ENCODE peak calls at places on chromosomes 12 and 14, in nine cellular contexts. Z is GM23338, H is A549, L is SK-N-SH, M is GM12878, X is Panc1, R is HCT116, W is K562, G is HepG2. K is an unnamed sample.

GRCh38 chr14:22296722-22297121 is 292.3 kb downstream of the DAD1 start:
- DNase-seq in Z (peak), H (no peak), L (no peak), M (no peak), X (no peak), R (no peak), W (no peak), G (peak), K (no peak)

GRCh38 chr12:8554451-8555195 is 13.9 kb upstream of the CLEC4E start:
- DNase-seq in Z (peak), H (no peak), L (no peak), M (no peak), X (no peak), R (no peak), W (no peak), G (no peak), K (no peak)

GRCh38 chr14:76537912-76538647 is 162.1 kb downstream of the ESRRB start:
- DNase-seq in Z (no peak), H (no peak), L (peak), M (no peak), X (no peak), R (no peak), W (no peak), G (no peak), K (no peak)

GRCh38 chr14:76767681-76768055 is 6.4 kb downstream of the VASH1 start:
- DNase-seq in Z (no peak), H (no peak), L (no peak), M (no peak), X (no peak), R (no peak), W (no peak), G (no peak), K (no peak)

GRCh38 chr14:96925422-96925821 is 128.2 kb downstream of the VRK1 start:
- DNase-seq in Z (no peak), H (no peak), L (peak), M (no peak), X (no peak), R (no peak), W (no peak), G (no peak), K (no peak)

GRCh38 chr14:90503582-90503981 is 106.8 kb downstream of the CALM1 start:
- DNase-seq in Z (no peak), H (no peak), L (peak), M (no peak), X (no peak), R (no peak), W (no peak), G (no peak), K (no peak)

GRCh38 chr12:10015450-10015849 is 5.0 kb downstream of the CLEC12B start:
- DNase-seq in Z (no peak), H (no peak), L (no peak), M (no peak), X (no peak), R (no peak), W (no peak), G (no peak), K (no peak)

GRCh38 chr14:77310041-77310440 is 10.6 kb downstream of the POMT2 start:
- DNase-seq in Z (no peak), H (no peak), L (no peak), M (no peak), X (no peak), R (no peak), W (no peak), G (no peak), K (no peak)

GRCh38 chr12:3171195-3171591 is 94.0 kb downstream of the TSPAN9 start:
- DNase-seq in Z (no peak), H (peak), L (no peak), M (no peak), X (no peak), R (no peak), W (no peak), G (peak), K (no peak)

GRCh38 chr12:52274521-52274920 is at the start of gene KRT86:
- DNase-seq in Z (no peak), H (no peak), L (no peak), M (no peak), X (no peak), R (no peak), W (no peak), G (no peak), K (no peak)

GRCh38 chr14:50955373-50956043 is 11.2 kb upstream of the PYGL start:
- DNase-seq in Z (peak), H (peak), L (peak), M (no peak), X (peak), R (peak), W (peak), G (peak), K (peak)

GRCh38 chr12:50387972-50388478 is 8.4 kb downstream of the FAM186A start:
- DNase-seq in Z (peak), H (no peak), L (no peak), M (no peak), X (no peak), R (no peak), W (no peak), G (peak), K (no peak)

GRCh38 chr14:23365353-23366162 is 586 bp upstream of the EFS start:
- DNase-seq in Z (peak), H (no peak), L (peak), M (no peak), X (no peak), R (no peak), W (peak), G (no peak), K (no peak)

GRCh38 chr12:112191840-112192321 is 66.5 kb downstream of the TRAFD1 start:
- DNase-seq in Z (no peak), H (no peak), L (no peak), M (no peak), X (no peak), R (no peak), W (no peak), G (no peak), K (no peak)

GRCh38 chr14:77099425-77100167 is 1.5 kb downstream of the CIPC start:
- DNase-seq in Z (no peak), H (no peak), L (no peak), M (no peak), X (no peak), R (no peak), W (no peak), G (no peak), K (no peak)

GRCh38 chr14:57692671-57693070 is 173.2 kb downstream of the SLC35F4 start:
- DNase-seq in Z (peak), H (peak), L (peak), M (no peak), X (no peak), R (peak), W (peak), G (peak), K (peak)

GRCh38 chr12:106084048-106084671 is 54.6 kb downstream of the NUAK1 start:
- DNase-seq in Z (peak), H (peak), L (no peak), M (no peak), X (no peak), R (peak), W (no peak), G (peak), K (no peak)

GRCh38 chr12:4031703-4032291 is 158.6 kb upstream of the PARP11 start:
- DNase-seq in Z (no peak), H (peak), L (no peak), M (no peak), X (no peak), R (no peak), W (no peak), G (no peak), K (peak)

GRCh38 chr14:25680934-25681333 is 631.0 kb upstream of the STXBP6 start:
- DNase-seq in Z (no peak), H (no peak), L (no peak), M (no peak), X (no peak), R (no peak), W (no peak), G (no peak), K (no peak)

GRCh38 chr14:72723741-72724530 is 170.0 kb downstream of the DPF3 start:
- DNase-seq in Z (no peak), H (no peak), L (no peak), M (no peak), X (no peak), R (no peak), W (no peak), G (no peak), K (no peak)

GRCh38 chr14:29822430-29822709 is 105.3 kb downstream of the PRKD1 start:
- DNase-seq in Z (no peak), H (no peak), L (no peak), M (no peak), X (no peak), R (no peak), W (no peak), G (no peak), K (no peak)

GRCh38 chr14:96844857-96845570 is 47.8 kb downstream of the VRK1 start:
- DNase-seq in Z (no peak), H (no peak), L (no peak), M (no peak), X (no peak), R (no peak), W (no peak), G (no peak), K (no peak)

GRCh38 chr14:105473677-105474477 is 744 bp upstream of the CRIP2 start:
- DNase-seq in Z (peak), H (peak), L (peak), M (no peak), X (no peak), R (peak), W (peak), G (peak), K (peak)

GRCh38 chr14:35389315-35389667 is 15.3 kb downstream of the NFKBIA start:
- DNase-seq in Z (no peak), H (no peak), L (no peak), M (no peak), X (no peak), R (no peak), W (no peak), G (no peak), K (no peak)

GRCh38 chr12:52155048-52155868 is 36.6 kb downstream of the KRT80 start:
- DNase-seq in Z (no peak), H (no peak), L (no peak), M (no peak), X (no peak), R (no peak), W (no peak), G (no peak), K (no peak)

GRCh38 chr12:53427905-53428594 is 4.4 kb downstream of the AMHR2 start:
- DNase-seq in Z (no peak), H (peak), L (no peak), M (no peak), X (peak), R (peak), W (peak), G (no peak), K (no peak)

GRCh38 chr12:66831495-66831894 is 152.6 kb upstream of the GRIP1 start:
- DNase-seq in Z (no peak), H (no peak), L (no peak), M (no peak), X (no peak), R (no peak), W (no peak), G (no peak), K (no peak)

GRCh38 chr12:66829660-66830325 is 150.9 kb upstream of the GRIP1 start:
- DNase-seq in Z (no peak), H (no peak), L (no peak), M (no peak), X (no peak), R (no peak), W (no peak), G (no peak), K (no peak)

GRCh38 chr12:66836623-66837310 is 157.9 kb upstream of the GRIP1 start:
- DNase-seq in Z (no peak), H (no peak), L (no peak), M (no peak), X (no peak), R (no peak), W (no peak), G (no peak), K (no peak)

GRCh38 chr12:66837311-66837627 is 158.4 kb upstream of the GRIP1 start:
- DNase-seq in Z (no peak), H (no peak), L (no peak), M (no peak), X (no peak), R (no peak), W (no peak), G (no peak), K (no peak)

DNA sequence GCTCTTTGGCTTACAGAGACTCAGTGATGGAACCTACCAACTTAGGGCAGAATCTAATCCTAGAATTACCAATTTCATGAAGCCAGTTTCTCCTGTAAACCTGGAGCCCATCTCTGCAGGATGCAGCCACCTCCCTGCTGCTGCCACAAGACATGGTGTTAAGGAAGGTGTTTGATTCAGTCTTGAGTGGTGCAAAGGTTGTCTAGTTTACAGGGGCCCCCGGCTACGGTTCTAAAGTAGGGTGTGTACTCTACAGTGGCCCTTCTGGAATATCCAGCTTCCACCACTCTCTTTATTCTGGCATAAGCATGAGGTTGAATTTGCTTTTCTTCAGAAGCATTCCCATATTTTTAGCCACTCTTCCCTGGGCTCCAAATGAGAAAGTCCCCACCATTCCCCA is 154.1 kb upstream of the GRIP1 start:
- DNase-seq in Z (no peak), H (no peak), L (no peak), M (no peak), X (no peak), R (no peak), W (no peak), G (no peak), K (no peak)
- TF ChIP-seq REST in Z (no peak), H (no peak), L (no peak), M (no peak), X (no peak), R (no peak), W (no peak), G (no peak), K (no peak)

GRCh38 chr14:39432619-39433451 is 602 bp upstream of the FBXO33 start:
- DNase-seq in Z (peak), H (peak), L (peak), M (peak), X (peak), R (peak), W (peak), G (peak), K (peak)
- TF ChIP-seq CTCF in Z (no peak), H (peak), L (peak), M (peak), X (peak), R (peak), W (peak), G (peak), K (no peak)

GRCh38 chr12:42968426-42968825 is 378.9 kb upstream of the PRICKLE1 start:
- DNase-seq in Z (no peak), H (no peak), L (no peak), M (no peak), X (no peak), R (no peak), W (no peak), G (no peak), K (no peak)

GRCh38 chr12:42967850-42968249 is 378.3 kb upstream of the PRICKLE1 start:
- DNase-seq in Z (no peak), H (no peak), L (peak), M (no peak), X (no peak), R (no peak), W (no peak), G (no peak), K (no peak)

GRCh38 chr12:42963993-42964392 is 374.4 kb upstream of the PRICKLE1 start:
- DNase-seq in Z (no peak), H (no peak), L (no peak), M (no peak), X (no peak), R (no peak), W (no peak), G (no peak), K (no peak)

GRCh38 chr12:42969357-42969756 is 379.8 kb upstream of the PRICKLE1 start:
- DNase-seq in Z (no peak), H (no peak), L (no peak), M (no peak), X (no peak), R (no peak), W (no peak), G (no peak), K (no peak)
- TF ChIP-seq REST in Z (no peak), H (no peak), L (no peak), M (no peak), X (no peak), R (no peak), W (no peak), G (no peak), K (no peak)

DNA sequence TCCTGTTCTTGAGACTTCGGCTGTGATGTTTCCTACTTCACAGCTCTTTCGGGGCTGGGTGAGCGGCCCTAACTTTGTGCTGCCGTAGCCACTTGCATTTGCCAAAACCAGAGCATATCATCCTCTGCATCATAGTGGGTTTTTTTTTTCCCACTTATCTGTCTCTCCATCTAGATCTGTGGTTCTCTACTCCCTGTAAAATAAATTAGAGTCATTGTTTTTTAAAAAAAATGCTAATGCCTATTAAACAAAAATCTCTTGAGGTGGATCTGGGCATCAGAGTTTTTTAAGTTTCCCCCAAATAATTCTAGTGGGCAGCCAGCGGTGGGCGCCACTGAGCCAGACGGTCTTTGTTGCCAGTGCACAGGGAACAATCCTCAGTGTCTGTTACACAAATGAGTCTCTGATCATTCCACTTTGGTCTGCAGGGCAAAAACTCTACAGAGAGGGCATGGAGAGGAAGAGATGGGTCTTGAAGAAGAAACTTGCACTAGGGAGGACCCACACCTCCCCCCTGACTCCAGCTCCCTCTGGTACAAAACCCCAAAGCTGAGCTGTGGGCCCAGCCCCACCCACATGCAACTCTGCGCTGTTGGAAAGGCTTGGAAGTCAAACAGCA is 62.4 kb upstream of the BCL2L14 start:
- DNase-seq in Z (peak), H (no peak), L (no peak), M (no peak), X (no peak), R (no peak), W (no peak), G (no peak), K (peak)
- TF ChIP-seq CTCF in Z (peak), H (no peak), L (peak), M (peak), X (peak), R (peak), W (peak), G (no peak), K (peak)

GRCh38 chr12:14810167-14810952 is 3.6 kb downstream of the SMCO3 start:
- DNase-seq in Z (no peak), H (no peak), L (no peak), M (no peak), X (no peak), R (no peak), W (no peak), G (no peak), K (no peak)
- TF ChIP-seq REST in Z (no peak), H (no peak), L (no peak), M (no peak), X (no peak), R (no peak), W (no peak), G (no peak), K (no peak)

K was measured in HL-60.